ENCODE peak calls at places on chromosomes 12 and 14, in nine cellular contexts. One of them, this sample, is unnamed. For H3K4me1 and H3K36me3, the result is how much of the 10 kb centered on the place peaks cover.

GRCh38 chr14:101521978-101522377 is 39.3 kb upstream of the DIO3 start:
- DNase-seq in ovary: no peak
- DNase-seq in CD8-positive, alpha-beta memory T cell: no peak
- DNase-seq in fibroblast of lung: no peak
- DNase-seq in heart left ventricle: no peak
- DNase-seq in mesenchymal stem cell: no peak
- DNase-seq in Panc1: no peak
- DNase-seq in mammary epithelial cell: no peak
- DNase-seq in aorta: no peak
- DNase-seq in this sample: no peak

GRCh38 chr14:21913759-21914158 is 240.1 kb upstream of the OR4E1 start:
- DNase-seq in mammary epithelial cell: peak
- DNase-seq in CD8-positive, alpha-beta memory T cell: peak
- DNase-seq in Panc1: no peak
- DNase-seq in ovary: no peak
- DNase-seq in heart left ventricle: peak
- DNase-seq in aorta: peak
- DNase-seq in fibroblast of lung: peak
- DNase-seq in mesenchymal stem cell: peak
- DNase-seq in this sample: peak

GRCh38 chr14:75258079-75258802 is 20.4 kb upstream of the FOS start:
- DNase-seq in CD8-positive, alpha-beta memory T cell: no peak
- DNase-seq in mammary epithelial cell: no peak
- DNase-seq in aorta: peak
- DNase-seq in mesenchymal stem cell: peak
- DNase-seq in heart left ventricle: no peak
- DNase-seq in Panc1: no peak
- DNase-seq in ovary: peak
- DNase-seq in fibroblast of lung: peak
- DNase-seq in this sample: no peak

GRCh38 chr12:46360370-46360769 is 12.2 kb downstream of the SLC38A2 start:
- DNase-seq in aorta: no peak
- DNase-seq in mesenchymal stem cell: no peak
- DNase-seq in CD8-positive, alpha-beta memory T cell: no peak
- DNase-seq in mammary epithelial cell: no peak
- DNase-seq in heart left ventricle: no peak
- DNase-seq in fibroblast of lung: no peak
- DNase-seq in Panc1: no peak
- DNase-seq in ovary: no peak
- DNase-seq in this sample: no peak

GRCh38 chr12:101962486-101962885 is 85.1 kb downstream of the DRAM1 start:
- DNase-seq in Panc1: no peak
- DNase-seq in heart left ventricle: no peak
- DNase-seq in CD8-positive, alpha-beta memory T cell: no peak
- DNase-seq in ovary: no peak
- DNase-seq in mesenchymal stem cell: no peak
- DNase-seq in aorta: no peak
- DNase-seq in mammary epithelial cell: peak
- DNase-seq in fibroblast of lung: peak
- DNase-seq in this sample: no peak

GRCh38 chr14:35628989-35629388 is 95.0 kb downstream of the INSM2 start:
- DNase-seq in fibroblast of lung: peak
- DNase-seq in ovary: no peak
- DNase-seq in CD8-positive, alpha-beta memory T cell: no peak
- DNase-seq in Panc1: no peak
- DNase-seq in mesenchymal stem cell: no peak
- DNase-seq in heart left ventricle: no peak
- DNase-seq in mammary epithelial cell: no peak
- DNase-seq in aorta: no peak
- DNase-seq in this sample: no peak

GRCh38 chr14:54730156-54730961 is 163.4 kb downstream of the SAMD4A start:
- DNase-seq in ovary: no peak
- DNase-seq in Panc1: no peak
- DNase-seq in heart left ventricle: no peak
- DNase-seq in mesenchymal stem cell: peak
- DNase-seq in aorta: no peak
- DNase-seq in CD8-positive, alpha-beta memory T cell: no peak
- DNase-seq in mammary epithelial cell: no peak
- DNase-seq in fibroblast of lung: peak
- DNase-seq in this sample: no peak

GRCh38 chr12:114254172-114254571 is 151.8 kb downstream of the TBX5 start:
- DNase-seq in heart left ventricle: no peak
- DNase-seq in mesenchymal stem cell: no peak
- DNase-seq in aorta: no peak
- DNase-seq in Panc1: no peak
- DNase-seq in mammary epithelial cell: no peak
- DNase-seq in ovary: no peak
- DNase-seq in fibroblast of lung: no peak
- DNase-seq in CD8-positive, alpha-beta memory T cell: no peak
- DNase-seq in this sample: no peak

GRCh38 chr12:26523708-26524150 is 309.3 kb downstream of the ITPR2 start:
- DNase-seq in CD8-positive, alpha-beta memory T cell: no peak
- DNase-seq in ovary: peak
- DNase-seq in mammary epithelial cell: peak
- DNase-seq in heart left ventricle: peak
- DNase-seq in Panc1: no peak
- DNase-seq in mesenchymal stem cell: peak
- DNase-seq in fibroblast of lung: peak
- DNase-seq in aorta: peak
- DNase-seq in this sample: peak

GRCh38 chr12:26940820-26941219 is 2.5 kb downstream of the FGFR1OP2 start:
- DNase-seq in aorta: no peak
- DNase-seq in mammary epithelial cell: no peak
- DNase-seq in CD8-positive, alpha-beta memory T cell: peak
- DNase-seq in heart left ventricle: no peak
- DNase-seq in ovary: no peak
- DNase-seq in Panc1: no peak
- DNase-seq in mesenchymal stem cell: peak
- DNase-seq in fibroblast of lung: peak
- DNase-seq in this sample: no peak

GRCh38 chr12:82527165-82527780 is 159.4 kb upstream of the TMTC2 start:
- DNase-seq in ovary: no peak
- DNase-seq in mammary epithelial cell: peak
- DNase-seq in heart left ventricle: peak
- DNase-seq in Panc1: peak
- DNase-seq in CD8-positive, alpha-beta memory T cell: no peak
- DNase-seq in aorta: no peak
- DNase-seq in mesenchymal stem cell: peak
- DNase-seq in fibroblast of lung: peak
- DNase-seq in this sample: peak

GRCh38 chr14:103541494-103541943 is 12.5 kb downstream of the TRMT61A start:
- DNase-seq in mammary epithelial cell: no peak
- DNase-seq in heart left ventricle: no peak
- DNase-seq in ovary: peak
- DNase-seq in CD8-positive, alpha-beta memory T cell: no peak
- DNase-seq in Panc1: no peak
- DNase-seq in aorta: peak
- DNase-seq in fibroblast of lung: no peak
- DNase-seq in mesenchymal stem cell: no peak
- DNase-seq in this sample: peak

GRCh38 chr12:124073636-124074035 is 100.6 kb downstream of the ZNF664 start:
- DNase-seq in mammary epithelial cell: no peak
- DNase-seq in aorta: no peak
- DNase-seq in CD8-positive, alpha-beta memory T cell: no peak
- DNase-seq in mesenchymal stem cell: peak
- DNase-seq in ovary: no peak
- DNase-seq in heart left ventricle: no peak
- DNase-seq in Panc1: no peak
- DNase-seq in fibroblast of lung: peak
- DNase-seq in this sample: no peak

GRCh38 chr14:94768521-94769412 is 1.1 kb downstream of the GSC start:
- DNase-seq in mesenchymal stem cell: no peak
- DNase-seq in aorta: no peak
- DNase-seq in CD8-positive, alpha-beta memory T cell: no peak
- DNase-seq in fibroblast of lung: no peak
- DNase-seq in heart left ventricle: no peak
- DNase-seq in Panc1: no peak
- DNase-seq in ovary: peak
- DNase-seq in mammary epithelial cell: no peak
- DNase-seq in this sample: no peak

GRCh38 chr12:57835366-57836288 is 10.9 kb downstream of the CTDSP2 start:
- DNase-seq in heart left ventricle: no peak
- DNase-seq in CD8-positive, alpha-beta memory T cell: no peak
- DNase-seq in Panc1: no peak
- DNase-seq in fibroblast of lung: no peak
- DNase-seq in mesenchymal stem cell: no peak
- DNase-seq in mammary epithelial cell: no peak
- DNase-seq in aorta: no peak
- DNase-seq in ovary: no peak
- DNase-seq in this sample: no peak

GRCh38 chr12:11773889-11774677 is 124.6 kb downstream of the ETV6 start:
- DNase-seq in heart left ventricle: no peak
- DNase-seq in Panc1: no peak
- DNase-seq in mammary epithelial cell: no peak
- DNase-seq in ovary: no peak
- DNase-seq in fibroblast of lung: no peak
- DNase-seq in aorta: peak
- DNase-seq in mesenchymal stem cell: no peak
- DNase-seq in CD8-positive, alpha-beta memory T cell: no peak
- DNase-seq in this sample: no peak

DNA sequence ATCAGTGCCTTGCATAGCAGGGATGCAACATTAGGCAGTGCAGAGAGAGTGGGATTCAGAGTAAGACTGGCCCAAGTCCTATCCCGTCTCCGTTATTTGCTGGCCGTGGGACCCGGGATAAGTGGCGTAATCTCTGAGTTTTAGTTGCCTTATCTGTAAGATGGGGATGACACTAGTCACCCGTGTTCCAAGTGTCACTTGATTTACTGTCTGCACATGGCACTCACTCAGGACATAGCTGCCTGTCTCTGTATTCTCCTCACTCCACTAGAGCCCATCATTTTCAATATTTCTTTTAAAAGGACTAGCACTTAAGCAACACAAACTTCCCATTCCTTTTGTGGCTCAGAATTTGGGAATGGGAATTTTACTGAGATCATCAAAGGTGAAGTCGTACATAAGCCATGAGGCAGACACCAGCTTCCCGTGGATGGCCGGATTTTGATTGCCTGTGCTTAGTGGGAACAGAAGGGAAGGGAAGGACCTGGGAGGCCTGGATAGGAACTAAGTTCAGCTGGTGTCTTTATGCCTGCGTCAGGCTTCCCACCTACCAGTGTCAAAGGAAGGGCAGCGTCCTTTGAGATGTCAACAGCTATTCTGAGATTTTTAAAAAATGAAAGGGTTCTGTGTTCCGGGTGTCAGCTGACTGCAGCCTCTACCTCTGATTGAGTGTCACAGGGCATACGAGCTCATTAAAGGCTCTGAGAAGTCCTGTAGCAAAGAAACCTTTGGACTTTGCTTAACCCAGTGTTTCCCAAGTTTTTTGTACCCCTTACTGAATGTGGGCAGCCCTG is 361.4 kb downstream of the CACNA1C start:
- DNase-seq in heart left ventricle: no peak
- DNase-seq in mammary epithelial cell: no peak
- DNase-seq in Panc1: no peak
- DNase-seq in mesenchymal stem cell: no peak
- DNase-seq in aorta: no peak
- DNase-seq in ovary: no peak
- DNase-seq in fibroblast of lung: no peak
- DNase-seq in CD8-positive, alpha-beta memory T cell: no peak
- DNase-seq in this sample: no peak
- H3K4me1 ChIP-seq in heart left ventricle: under half
- H3K4me1 ChIP-seq in mammary epithelial cell: under half
- H3K4me1 ChIP-seq in Panc1: under half
- H3K4me1 ChIP-seq in mesenchymal stem cell: under half
- H3K4me1 ChIP-seq in aorta: under half
- H3K4me1 ChIP-seq in ovary: under half
- H3K4me1 ChIP-seq in fibroblast of lung: under half
- H3K4me1 ChIP-seq in CD8-positive, alpha-beta memory T cell: under half
- H3K4me1 ChIP-seq in this sample: under half

GRCh38 chr12:95100264-95101190 is 27.1 kb upstream of the NR2C1 start:
- DNase-seq in ovary: no peak
- DNase-seq in CD8-positive, alpha-beta memory T cell: no peak
- DNase-seq in fibroblast of lung: no peak
- DNase-seq in heart left ventricle: no peak
- DNase-seq in mammary epithelial cell: no peak
- DNase-seq in mesenchymal stem cell: no peak
- DNase-seq in Panc1: no peak
- DNase-seq in aorta: no peak
- DNase-seq in this sample: peak
- H3K36me3 ChIP-seq in ovary: under half
- H3K36me3 ChIP-seq in CD8-positive, alpha-beta memory T cell: under half
- H3K36me3 ChIP-seq in fibroblast of lung: under half
- H3K36me3 ChIP-seq in heart left ventricle: under half
- H3K36me3 ChIP-seq in mammary epithelial cell: under half
- H3K36me3 ChIP-seq in mesenchymal stem cell: under half
- H3K36me3 ChIP-seq in Panc1: under half
- H3K36me3 ChIP-seq in aorta: under half
- H3K36me3 ChIP-seq in this sample: under half

GRCh38 chr14:69620981-69621380 is 9.6 kb downstream of the SUSD6 start:
- DNase-seq in Panc1: no peak
- DNase-seq in ovary: no peak
- DNase-seq in aorta: no peak
- DNase-seq in mesenchymal stem cell: no peak
- DNase-seq in CD8-positive, alpha-beta memory T cell: no peak
- DNase-seq in heart left ventricle: no peak
- DNase-seq in mammary epithelial cell: no peak
- DNase-seq in fibroblast of lung: no peak
- DNase-seq in this sample: no peak
- H3K4me1 ChIP-seq in Panc1: under half
- H3K4me1 ChIP-seq in ovary: under half
- H3K4me1 ChIP-seq in aorta: under half
- H3K4me1 ChIP-seq in mesenchymal stem cell: under half
- H3K4me1 ChIP-seq in CD8-positive, alpha-beta memory T cell: half or more
- H3K4me1 ChIP-seq in heart left ventricle: half or more
- H3K4me1 ChIP-seq in mammary epithelial cell: half or more
- H3K4me1 ChIP-seq in fibroblast of lung: under half
- H3K4me1 ChIP-seq in this sample: under half

GRCh38 chr12:121825041-121825523 is 21.3 kb downstream of the SETD1B start:
- DNase-seq in CD8-positive, alpha-beta memory T cell: peak
- DNase-seq in ovary: no peak
- DNase-seq in fibroblast of lung: no peak
- DNase-seq in heart left ventricle: no peak
- DNase-seq in aorta: no peak
- DNase-seq in mammary epithelial cell: no peak
- DNase-seq in Panc1: no peak
- DNase-seq in mesenchymal stem cell: no peak
- DNase-seq in this sample: peak

GRCh38 chr12:121820056-121820455 is 16.2 kb downstream of the SETD1B start:
- DNase-seq in CD8-positive, alpha-beta memory T cell: no peak
- DNase-seq in aorta: no peak
- DNase-seq in ovary: no peak
- DNase-seq in heart left ventricle: no peak
- DNase-seq in fibroblast of lung: no peak
- DNase-seq in mesenchymal stem cell: no peak
- DNase-seq in mammary epithelial cell: no peak
- DNase-seq in Panc1: no peak
- DNase-seq in this sample: no peak

GRCh38 chr12:121823101-121823726 is 19.4 kb downstream of the SETD1B start:
- DNase-seq in heart left ventricle: no peak
- DNase-seq in Panc1: no peak
- DNase-seq in aorta: no peak
- DNase-seq in CD8-positive, alpha-beta memory T cell: peak
- DNase-seq in mammary epithelial cell: no peak
- DNase-seq in ovary: no peak
- DNase-seq in mesenchymal stem cell: no peak
- DNase-seq in fibroblast of lung: no peak
- DNase-seq in this sample: peak

GRCh38 chr12:121823727-121824115 is 19.9 kb downstream of the SETD1B start:
- DNase-seq in CD8-positive, alpha-beta memory T cell: peak
- DNase-seq in fibroblast of lung: no peak
- DNase-seq in heart left ventricle: no peak
- DNase-seq in aorta: no peak
- DNase-seq in mammary epithelial cell: no peak
- DNase-seq in ovary: no peak
- DNase-seq in Panc1: no peak
- DNase-seq in mesenchymal stem cell: no peak
- DNase-seq in this sample: no peak

GRCh38 chr12:121822393-121823100 is 18.7 kb downstream of the SETD1B start:
- DNase-seq in mammary epithelial cell: no peak
- DNase-seq in CD8-positive, alpha-beta memory T cell: peak
- DNase-seq in fibroblast of lung: no peak
- DNase-seq in aorta: no peak
- DNase-seq in ovary: no peak
- DNase-seq in heart left ventricle: no peak
- DNase-seq in Panc1: no peak
- DNase-seq in mesenchymal stem cell: no peak
- DNase-seq in this sample: no peak
- H3K36me3 ChIP-seq in mammary epithelial cell: under half
- H3K36me3 ChIP-seq in CD8-positive, alpha-beta memory T cell: under half
- H3K36me3 ChIP-seq in fibroblast of lung: under half
- H3K36me3 ChIP-seq in aorta: under half
- H3K36me3 ChIP-seq in ovary: under half
- H3K36me3 ChIP-seq in heart left ventricle: under half
- H3K36me3 ChIP-seq in Panc1: under half
- H3K36me3 ChIP-seq in mesenchymal stem cell: half or more
- H3K36me3 ChIP-seq in this sample: half or more

This sample was measured in BE2C.